ENCODE peak calls at places on chromosomes 16 and 17, in nine cellular contexts. C is mesendoderm, N is OCI-LY7, L is HAP-1, S is GM23248, G is breast epithelium, I is heart right ventricle, D is heart left ventricle, X is neuronal stem cell. R is an unnamed sample.

GRCh38 chr17:58344047-58344790 is 7.8 kb downstream of the SUPT4H1 start:
- DNase-seq in C (no peak), N (peak; percentile 95), L (no peak), S (no peak), G (no peak), I (no peak), D (no peak), X (no peak), R (no peak)

GRCh38 chr17:66304304-66305174 is 2.1 kb downstream of the PRKCA start:
- DNase-seq in C (peak; percentile 90), N (no peak), L (peak; percentile 48), S (peak; percentile 24), G (no peak), I (no peak), D (no peak), X (peak; percentile 24), R (no peak)

GRCh38 chr16:30758988-30759461 is 2.8 kb downstream of the CFAP119 start:
- DNase-seq in C (no peak), N (peak; percentile 42), L (no peak), S (no peak), G (no peak), I (no peak), D (no peak), X (no peak), R (no peak)

GRCh38 chr17:37676115-37676925 is 33.1 kb upstream of the DDX52 start:
- DNase-seq in C (no peak), N (peak; percentile 4), L (no peak), S (peak; percentile 20), G (no peak), I (no peak), D (no peak), X (no peak), R (no peak)

GRCh38 chr16:73056383-73056782 is 8.5 kb upstream of the ZFHX3 start:
- DNase-seq in C (no peak), N (no peak), L (no peak), S (no peak), G (no peak), I (no peak), D (no peak), X (no peak), R (no peak)

GRCh38 chr16:88754912-88755744 is 29.9 kb downstream of the PIEZO1 start:
- DNase-seq in C (no peak), N (peak; percentile 43), L (peak; percentile 36), S (peak; percentile 83), G (no peak), I (no peak), D (no peak), X (no peak), R (no peak)

GRCh38 chr16:27764427-27764826 is 214.5 kb downstream of the KATNIP start:
- DNase-seq in C (no peak), N (no peak), L (no peak), S (no peak), G (no peak), I (no peak), D (no peak), X (no peak), R (no peak)

GRCh38 chr16:9992441-9992840 is 189.8 kb downstream of the GRIN2A start:
- DNase-seq in C (no peak), N (no peak), L (no peak), S (no peak), G (no peak), I (no peak), D (no peak), X (no peak), R (no peak)

GRCh38 chr17:47905221-47905733 is 9.2 kb downstream of the SP2 start:
- DNase-seq in C (peak; percentile 56), N (no peak), L (no peak), S (peak; percentile 83), G (peak; percentile 83), I (peak; percentile 88), D (peak; percentile 85), X (no peak), R (no peak)

GRCh38 chr17:74445156-74445555 is 13.3 kb downstream of the GPRC5C start:
- DNase-seq in C (no peak), N (no peak), L (no peak), S (no peak), G (no peak), I (no peak), D (no peak), X (no peak), R (no peak)

GRCh38 chr17:78798695-78799559 is 16.9 kb upstream of the CYTH1 start:
- DNase-seq in C (peak; percentile 31), N (peak; percentile 71), L (no peak), S (peak; percentile 58), G (no peak), I (no peak), D (no peak), X (no peak), R (no peak)

GRCh38 chr16:57603110-57604024 is 25.1 kb upstream of the ADGRG1 start:
- DNase-seq in C (no peak), N (no peak), L (no peak), S (no peak), G (no peak), I (no peak), D (no peak), X (no peak), R (no peak)

GRCh38 chr17:28328325-28328724 is 6.9 kb downstream of the IFT20 start:
- DNase-seq in C (no peak), N (no peak), L (no peak), S (no peak), G (no peak), I (no peak), D (no peak), X (no peak), R (no peak)
- H3K36me3 ChIP-seq in C (peaks cover 11% of the 10 kb centered on the region), N (peaks cover 57% of the 10 kb centered on the region), L (peaks cover 46% of the 10 kb centered on the region), S (peaks cover 11% of the 10 kb centered on the region), G (peaks cover 5% of the 10 kb centered on the region), I (peaks cover 18% of the 10 kb centered on the region), D (peaks cover 55% of the 10 kb centered on the region), X (peaks cover 28% of the 10 kb centered on the region), R (peaks cover 49% of the 10 kb centered on the region)

DNA sequence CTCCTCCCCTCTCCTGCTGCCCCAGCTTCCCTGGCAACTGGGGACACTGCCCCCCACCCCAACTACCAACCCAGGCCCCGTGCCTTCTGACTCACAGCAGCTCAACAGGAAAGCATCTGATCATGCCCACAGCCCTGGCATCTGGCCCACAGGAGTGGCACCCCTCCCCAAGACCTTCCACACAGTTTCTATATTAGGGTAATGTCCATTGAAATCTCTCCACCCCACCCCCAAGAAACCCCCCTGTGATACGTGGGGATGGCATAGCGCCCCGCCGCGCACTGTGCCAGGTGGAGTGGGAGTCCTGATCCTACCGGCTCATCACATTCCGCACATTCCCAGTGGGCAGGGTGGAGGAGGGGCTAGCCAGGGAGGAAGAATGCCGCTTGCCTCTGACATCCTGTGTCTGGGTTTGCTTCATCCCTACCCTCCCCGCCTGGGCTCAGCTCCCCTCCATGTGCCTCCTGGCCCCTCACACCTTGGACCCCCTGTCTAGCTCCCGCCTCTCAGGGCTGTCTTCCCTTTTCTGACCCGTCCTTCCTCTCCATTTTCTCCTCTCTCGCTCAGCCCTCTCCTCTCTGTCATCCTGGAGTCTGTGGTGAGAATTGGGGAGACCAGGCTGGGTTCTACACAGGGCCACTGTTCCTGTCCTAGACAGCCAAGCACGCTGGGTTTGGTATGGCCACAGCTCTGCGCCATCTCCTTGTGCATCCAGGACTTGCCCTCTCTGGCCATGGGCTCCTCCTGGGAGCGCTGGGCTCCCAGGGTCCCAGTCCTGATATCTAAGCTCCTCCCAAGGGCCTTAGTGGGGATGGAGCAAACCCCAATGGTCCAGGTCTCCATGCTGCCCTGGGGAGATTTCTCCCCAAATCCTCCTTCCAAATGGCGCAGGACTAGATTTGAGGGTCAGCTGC is 27.4 kb upstream of the ITGA3 start:
- DNase-seq in C (peak; percentile 83), N (no peak), L (no peak), S (peak; percentile 70), G (peak; percentile 62), I (no peak), D (no peak), X (no peak), R (no peak)
- H3K4me3 ChIP-seq in C (no peak overlapping the region), N (no peak overlapping the region), L (no peak overlapping the region), S (peak overlapping the region; percentile 69), G (peak overlapping the region; percentile 31), I (no peak overlapping the region), D (no peak overlapping the region), X (no peak overlapping the region), R (no peak overlapping the region)

GRCh38 chr17:35705705-35706104 is 25.7 kb upstream of the RASL10B start:
- DNase-seq in C (no peak), N (no peak), L (no peak), S (no peak), G (no peak), I (no peak), D (no peak), X (no peak), R (no peak)

GRCh38 chr17:35708951-35709350 is 22.5 kb upstream of the RASL10B start:
- DNase-seq in C (no peak), N (peak; percentile 53), L (no peak), S (no peak), G (no peak), I (no peak), D (no peak), X (no peak), R (no peak)

GRCh38 chr17:35708149-35708548 is 23.3 kb upstream of the RASL10B start:
- DNase-seq in C (no peak), N (no peak), L (no peak), S (no peak), G (no peak), I (no peak), D (no peak), X (no peak), R (no peak)

GRCh38 chr17:35713069-35713728 is 18.2 kb upstream of the RASL10B start:
- DNase-seq in C (peak; percentile 64), N (no peak), L (no peak), S (peak; percentile 97), G (no peak), I (peak; percentile 51), D (peak; percentile 54), X (no peak), R (no peak)

GRCh38 chr17:35709874-35710273 is 21.6 kb upstream of the RASL10B start:
- DNase-seq in C (no peak), N (no peak), L (no peak), S (peak; percentile 29), G (no peak), I (no peak), D (no peak), X (no peak), R (no peak)
- H3K36me3 ChIP-seq in C (peaks cover 6% of the 10 kb centered on the region), N (peaks cover 24% of the 10 kb centered on the region), L (peaks cover 32% of the 10 kb centered on the region), S (peaks cover 23% of the 10 kb centered on the region), G (no peaks in the 10 kb centered on the region), I (peaks cover 9% of the 10 kb centered on the region), D (peaks cover 43% of the 10 kb centered on the region), X (peaks cover 2% of the 10 kb centered on the region), R (peaks cover 59% of the 10 kb centered on the region)

DNA sequence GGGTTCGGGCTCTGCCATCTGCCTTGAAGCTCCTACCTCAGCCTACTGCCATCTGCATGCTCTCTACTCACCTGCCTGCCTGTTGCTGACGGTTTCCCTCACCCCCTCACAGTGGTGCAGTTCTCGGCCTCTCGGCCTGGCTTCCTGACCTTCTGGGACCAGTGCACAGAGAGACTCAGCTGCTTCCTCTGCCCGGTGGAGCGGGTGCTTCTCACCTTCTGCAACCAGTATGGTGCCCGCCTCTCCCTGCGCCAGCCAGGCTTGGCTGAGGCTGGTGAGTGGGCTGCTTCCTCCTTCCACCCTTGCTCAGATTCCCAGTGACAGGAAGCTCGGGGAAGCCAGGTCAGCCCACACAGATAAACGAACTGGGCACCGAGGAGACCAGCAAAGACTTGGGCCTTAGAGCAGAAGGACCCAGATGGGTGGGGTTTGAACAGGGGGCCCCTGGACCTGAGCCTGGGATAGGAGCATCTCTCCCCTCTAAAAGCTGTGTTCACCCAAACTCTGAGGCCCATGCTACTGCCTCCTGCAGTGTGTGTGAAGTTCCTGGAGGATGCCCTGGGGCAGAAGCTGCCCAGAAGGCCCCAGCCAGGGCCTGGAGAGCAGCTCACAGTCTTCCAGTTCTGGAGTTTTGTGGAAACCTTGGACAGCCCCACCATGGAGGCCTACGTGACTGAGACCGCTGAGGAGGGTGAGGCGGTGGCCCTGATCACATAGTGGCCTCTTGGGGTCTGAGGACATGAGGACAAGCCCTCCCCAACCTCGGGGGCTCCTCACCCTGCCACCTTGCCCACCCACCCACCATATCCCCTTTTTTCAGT is 16.4 kb downstream of the RIPOR1 start:
- DNase-seq in C (no peak), N (peak; percentile 77), L (no peak), S (no peak), G (no peak), I (no peak), D (no peak), X (no peak), R (peak; percentile 88)
- H3K4me3 ChIP-seq in C (no peak overlapping the region), N (peak overlapping the region; percentile 15), L (no peak overlapping the region), S (no peak overlapping the region), G (no peak overlapping the region), I (no peak overlapping the region), D (no peak overlapping the region), X (no peak overlapping the region), R (no peak overlapping the region)

R was measured in esophagus muscularis mucosa.